ENCODE peak calls at places on chromosomes 7 and 10, in four cellular contexts. One of them, this sample, is unnamed.

GRCh38 chr10:43856299-43856698 is 207.6 kb upstream of the ZNF32 start:
- DNase-seq in stimulated activated naive CD8-positive, alpha-beta T cell treated with anti-CD3 and anti-CD28 coated beads, Interleukin-15, amount 100 ng/mL, for 72 hours: no peak
- DNase-seq in progenitor cell of endocrine pancreas: no peak
- DNase-seq in stimulated activated CD8-positive, alpha-beta memory T cell treated with anti-CD3 and anti-CD28 coated beads, Interleukin-4, amount 100 ng/mL, for 48 hours: no peak
- DNase-seq in this sample: no peak

GRCh38 chr7:122412886-122413285 is 108.3 kb upstream of the FEZF1 start:
- DNase-seq in stimulated activated naive CD8-positive, alpha-beta T cell treated with anti-CD3 and anti-CD28 coated beads, Interleukin-15, amount 100 ng/mL, for 72 hours: no peak
- DNase-seq in progenitor cell of endocrine pancreas: no peak
- DNase-seq in stimulated activated CD8-positive, alpha-beta memory T cell treated with anti-CD3 and anti-CD28 coated beads, Interleukin-4, amount 100 ng/mL, for 48 hours: no peak
- DNase-seq in this sample: no peak

GRCh38 chr10:113980408-113981087 is 63.1 kb upstream of the ADRB1 start:
- DNase-seq in stimulated activated naive CD8-positive, alpha-beta T cell treated with anti-CD3 and anti-CD28 coated beads, Interleukin-15, amount 100 ng/mL, for 72 hours: no peak
- DNase-seq in progenitor cell of endocrine pancreas: no peak
- DNase-seq in stimulated activated CD8-positive, alpha-beta memory T cell treated with anti-CD3 and anti-CD28 coated beads, Interleukin-4, amount 100 ng/mL, for 48 hours: no peak
- DNase-seq in this sample: no peak

GRCh38 chr7:83159731-83160130 is 3.0 kb downstream of the PCLO start:
- DNase-seq in stimulated activated naive CD8-positive, alpha-beta T cell treated with anti-CD3 and anti-CD28 coated beads, Interleukin-15, amount 100 ng/mL, for 72 hours: no peak
- DNase-seq in progenitor cell of endocrine pancreas: no peak
- DNase-seq in stimulated activated CD8-positive, alpha-beta memory T cell treated with anti-CD3 and anti-CD28 coated beads, Interleukin-4, amount 100 ng/mL, for 48 hours: no peak
- DNase-seq in this sample: no peak

GRCh38 chr7:44630791-44631457 is 24.5 kb downstream of the OGDH start:
- DNase-seq in stimulated activated naive CD8-positive, alpha-beta T cell treated with anti-CD3 and anti-CD28 coated beads, Interleukin-15, amount 100 ng/mL, for 72 hours: no peak
- DNase-seq in progenitor cell of endocrine pancreas: no peak
- DNase-seq in stimulated activated CD8-positive, alpha-beta memory T cell treated with anti-CD3 and anti-CD28 coated beads, Interleukin-4, amount 100 ng/mL, for 48 hours: no peak
- DNase-seq in this sample: no peak

GRCh38 chr10:112951349-112952281 is 1.6 kb downstream of the TCF7L2 start:
- DNase-seq in stimulated activated naive CD8-positive, alpha-beta T cell treated with anti-CD3 and anti-CD28 coated beads, Interleukin-15, amount 100 ng/mL, for 72 hours: peak
- DNase-seq in progenitor cell of endocrine pancreas: peak
- DNase-seq in stimulated activated CD8-positive, alpha-beta memory T cell treated with anti-CD3 and anti-CD28 coated beads, Interleukin-4, amount 100 ng/mL, for 48 hours: peak
- DNase-seq in this sample: peak

GRCh38 chr7:115059312-115059711 is 137.4 kb downstream of the MDFIC start:
- DNase-seq in stimulated activated naive CD8-positive, alpha-beta T cell treated with anti-CD3 and anti-CD28 coated beads, Interleukin-15, amount 100 ng/mL, for 72 hours: no peak
- DNase-seq in progenitor cell of endocrine pancreas: no peak
- DNase-seq in stimulated activated CD8-positive, alpha-beta memory T cell treated with anti-CD3 and anti-CD28 coated beads, Interleukin-4, amount 100 ng/mL, for 48 hours: no peak
- DNase-seq in this sample: no peak

GRCh38 chr10:71998840-71999194 is 34.6 kb downstream of the CHST3 start:
- DNase-seq in stimulated activated naive CD8-positive, alpha-beta T cell treated with anti-CD3 and anti-CD28 coated beads, Interleukin-15, amount 100 ng/mL, for 72 hours: no peak
- DNase-seq in progenitor cell of endocrine pancreas: no peak
- DNase-seq in stimulated activated CD8-positive, alpha-beta memory T cell treated with anti-CD3 and anti-CD28 coated beads, Interleukin-4, amount 100 ng/mL, for 48 hours: no peak
- DNase-seq in this sample: no peak

GRCh38 chr7:139038691-139039090 is 2.8 kb upstream of the ZC3HAV1L start:
- DNase-seq in stimulated activated naive CD8-positive, alpha-beta T cell treated with anti-CD3 and anti-CD28 coated beads, Interleukin-15, amount 100 ng/mL, for 72 hours: no peak
- DNase-seq in progenitor cell of endocrine pancreas: no peak
- DNase-seq in stimulated activated CD8-positive, alpha-beta memory T cell treated with anti-CD3 and anti-CD28 coated beads, Interleukin-4, amount 100 ng/mL, for 48 hours: no peak
- DNase-seq in this sample: no peak

GRCh38 chr10:71429929-71430328 is 33.2 kb downstream of the CDH23 start:
- DNase-seq in stimulated activated naive CD8-positive, alpha-beta T cell treated with anti-CD3 and anti-CD28 coated beads, Interleukin-15, amount 100 ng/mL, for 72 hours: no peak
- DNase-seq in progenitor cell of endocrine pancreas: no peak
- DNase-seq in stimulated activated CD8-positive, alpha-beta memory T cell treated with anti-CD3 and anti-CD28 coated beads, Interleukin-4, amount 100 ng/mL, for 48 hours: no peak
- DNase-seq in this sample: no peak

This sample was measured in Caco-2.